ENCODE peak calls at places on chromosomes 4 and X, in eight cellular contexts. B is activated CD8-positive, alpha-beta T cell treated with anti-CD3 and anti-CD28 coated beads for 36 hours; N is EL; M is IMR-90; K is AG10803; Q is thyroid gland; S is mesendoderm; U is stimulated activated CD4-positive, alpha-beta T cell treated with anti-CD3 and anti-CD28 coated beads, Interleukin-12 subunit alpha, Interleukin-12 subunit beta, amount 100 ng/mL, for 48 hours. L is an unnamed sample.

GRCh38 chr4:140754918-140755810 is 1.0 kb downstream of the TBC1D9 start:
- DNase-seq in B (no peak), N (no peak), M (no peak), K (no peak), Q (no peak), S (no peak), U (no peak), L (no peak)

GRCh38 chrX:30904186-30904585 is 15.1 kb upstream of the TAB3 start:
- DNase-seq in B (no peak), N (no peak), M (no peak), K (no peak), Q (no peak), S (no peak), U (no peak), L (no peak)

GRCh38 chrX:139113682-139114081 is 402.2 kb upstream of the FGF13 start:
- DNase-seq in B (no peak), N (no peak), M (no peak), K (no peak), Q (no peak), S (no peak), U (no peak), L (no peak)

GRCh38 chr4:88017516-88018302 is 10.3 kb downstream of the PKD2 start:
- DNase-seq in B (no peak), N (peak), M (peak), K (peak), Q (no peak), S (no peak), U (no peak), L (peak)

GRCh38 chr4:93317046-93317445 is 511.5 kb upstream of the ATOH1 start:
- DNase-seq in B (no peak), N (no peak), M (no peak), K (no peak), Q (no peak), S (no peak), U (no peak), L (no peak)

GRCh38 chr4:2712261-2712842 is 43.8 kb downstream of the TNIP2 start:
- DNase-seq in B (no peak), N (no peak), M (no peak), K (no peak), Q (no peak), S (peak), U (no peak), L (no peak)

GRCh38 chr4:94804613-94805012 is 46.9 kb downstream of the BMPR1B start:
- DNase-seq in B (no peak), N (no peak), M (no peak), K (no peak), Q (no peak), S (no peak), U (no peak), L (no peak)

GRCh38 chrX:132086717-132087116 is 41.1 kb downstream of the FRMD7 start:
- DNase-seq in B (no peak), N (peak), M (no peak), K (peak), Q (no peak), S (no peak), U (no peak), L (peak)

GRCh38 chr4:11623726-11624037 is 195.0 kb upstream of the HS3ST1 start:
- DNase-seq in B (peak), N (no peak), M (peak), K (no peak), Q (peak), S (peak), U (no peak), L (no peak)

GRCh38 chr4:157821814-157822213 is 351.0 kb downstream of the GASK1B start:
- DNase-seq in B (no peak), N (no peak), M (no peak), K (no peak), Q (no peak), S (no peak), U (no peak), L (no peak)

GRCh38 chr4:93814141-93814540 is 14.4 kb upstream of the ATOH1 start:
- DNase-seq in B (no peak), N (no peak), M (no peak), K (no peak), Q (no peak), S (peak), U (no peak), L (no peak)

GRCh38 chr4:138562544-138562961 is 320.4 kb upstream of the SLC7A11 start:
- DNase-seq in B (no peak), N (peak), M (peak), K (peak), Q (no peak), S (no peak), U (no peak), L (no peak)

GRCh38 chrX:139559383-139560042 is 29.0 kb downstream of the F9 start:
- DNase-seq in B (peak), N (peak), M (peak), K (peak), Q (peak), S (peak), U (no peak), L (no peak)

GRCh38 chrX:42524374-42524773 is 253.6 kb downstream of the PPP1R2C start:
- DNase-seq in B (no peak), N (peak), M (peak), K (peak), Q (no peak), S (no peak), U (no peak), L (no peak)

GRCh38 chrX:103520391-103520790 is 1.1 kb upstream of the RAB40A start:
- DNase-seq in B (no peak), N (peak), M (peak), K (peak), Q (no peak), S (peak), U (no peak), L (peak)

GRCh38 chr4:31160146-31160545 is 440.0 kb downstream of the PCDH7 start:
- DNase-seq in B (no peak), N (no peak), M (no peak), K (no peak), Q (no peak), S (no peak), U (no peak), L (no peak)

GRCh38 chr4:32340591-32340990 is 1620.4 kb downstream of the PCDH7 start:
- DNase-seq in B (no peak), N (no peak), M (no peak), K (no peak), Q (no peak), S (no peak), U (no peak), L (no peak)

GRCh38 chr4:56183344-56183959 is 203.8 kb downstream of the AASDH start:
- DNase-seq in B (no peak), N (no peak), M (no peak), K (no peak), Q (no peak), S (peak), U (no peak), L (no peak)

GRCh38 chr4:751676-752075 is 46.0 kb downstream of the PCGF3 start:
- DNase-seq in B (no peak), N (no peak), M (no peak), K (no peak), Q (no peak), S (no peak), U (no peak), L (no peak)

GRCh38 chr4:92299152-92299551 is 4.6 kb upstream of the GRID2 start:
- DNase-seq in B (no peak), N (no peak), M (peak), K (no peak), Q (no peak), S (no peak), U (no peak), L (no peak)

GRCh38 chr4:102399021-102399420 is 53.7 kb upstream of the SLC39A8 start:
- DNase-seq in B (no peak), N (no peak), M (no peak), K (no peak), Q (no peak), S (no peak), U (no peak), L (no peak)

GRCh38 chr4:10101559-10102192 is 14.9 kb downstream of the WDR1 start:
- DNase-seq in B (no peak), N (no peak), M (no peak), K (peak), Q (peak), S (no peak), U (no peak), L (no peak)

GRCh38 chrX:13334491-13334890 is 14.6 kb upstream of the ATXN3L start:
- DNase-seq in B (no peak), N (peak), M (peak), K (peak), Q (no peak), S (peak), U (no peak), L (no peak)

GRCh38 chr4:8915201-8916200 is 43.9 kb upstream of the HMX1 start:
- DNase-seq in B (no peak), N (no peak), M (no peak), K (no peak), Q (no peak), S (no peak), U (no peak), L (no peak)

GRCh38 chrX:68843992-68844391 is 15.2 kb downstream of the EFNB1 start:
- DNase-seq in B (no peak), N (no peak), M (no peak), K (no peak), Q (no peak), S (no peak), U (no peak), L (no peak)

GRCh38 chr4:29310252-29310651 is 1409.9 kb upstream of the PCDH7 start:
- DNase-seq in B (no peak), N (peak), M (peak), K (no peak), Q (no peak), S (no peak), U (no peak), L (no peak)

GRCh38 chr4:176054942-176055341 is 10.7 kb upstream of the WDR17 start:
- DNase-seq in B (no peak), N (no peak), M (no peak), K (peak), Q (no peak), S (peak), U (no peak), L (no peak)

L was measured in AG04449.